ENCODE peak calls at places on chromosomes 13 and 19, in seven cellular contexts. W, M, X, A, F, K and T are unnamed samples.
A peak's percentile ranks its signal among the peaks of the same experiment; 100 is the strongest.

GRCh38 chr19:42497492-42498226 is 30.6 kb downstream of the CEACAM1 start:
- DNase-seq in W (no peak), F (no peak), M (no peak), K (no peak), A (no peak), X (no peak), T (no peak)

GRCh38 chr19:1855040-1855827 is 7.0 kb upstream of the REXO1 start:
- DNase-seq in W (peak; percentile 91), K (peak; percentile 56), X (peak; percentile 93), F (peak; percentile 50), A (peak; percentile 54), M (peak; percentile 77), T (peak; percentile 16)

GRCh38 chr19:27775395-27775794 is 1437.6 kb downstream of the UQCRFS1 start:
- DNase-seq in X (no peak), M (no peak), K (no peak), F (no peak), A (no peak), W (no peak), T (no peak)

GRCh38 chr19:57465680-57466381 is 8.9 kb upstream of the VN1R1 start:
- DNase-seq in M (no peak), K (no peak), W (peak; percentile 36), X (peak; percentile 32), F (peak; percentile 2), A (no peak), T (no peak)

GRCh38 chr13:66665991-66666390 is 564.1 kb downstream of the PCDH9 start:
- DNase-seq in M (no peak), X (peak; percentile 85), F (peak; percentile 5), K (no peak), W (no peak), A (peak; percentile 82), T (peak; percentile 68)

GRCh38 chr13:113935081-113935511 is 38.8 kb downstream of the C13orf46 start:
- DNase-seq in X (peak; percentile 43), F (no peak), A (no peak), W (no peak), M (no peak), K (no peak), T (no peak)

GRCh38 chr19:23393121-23393520 is 2.1 kb downstream of the ZNF91 start:
- DNase-seq in F (no peak), W (no peak), M (no peak), A (no peak), X (no peak), K (no peak), T (no peak)

GRCh38 chr19:11345122-11345752 is 831 bp downstream of the TMEM205 start:
- DNase-seq in X (no peak), M (no peak), A (no peak), K (no peak), F (peak; percentile 41), W (no peak), T (no peak)

GRCh38 chr13:68064371-68064770 is 834.2 kb upstream of the PCDH9 start:
- DNase-seq in M (no peak), W (no peak), F (no peak), K (no peak), A (no peak), X (no peak), T (no peak)

GRCh38 chr19:41156207-41156606 is 36.8 kb upstream of the CYP2S1 start:
- DNase-seq in K (no peak), F (no peak), M (no peak), A (no peak), W (no peak), X (no peak), T (no peak)

GRCh38 chr19:36013280-36014028 is 559 bp downstream of the ALKBH6 start:
- DNase-seq in A (no peak), M (no peak), W (no peak), X (no peak), F (no peak), K (no peak), T (no peak)

GRCh38 chr13:20774746-20775145 is 985 bp upstream of the EEF1AKMT1 start:
- DNase-seq in M (no peak), X (no peak), A (no peak), K (no peak), F (no peak), W (no peak), T (no peak)

GRCh38 chr13:63088226-63088625 is 1672.6 kb upstream of the PCDH20 start:
- DNase-seq in W (no peak), M (no peak), K (no peak), A (peak; percentile 7), F (no peak), X (no peak), T (no peak)

GRCh38 chr19:11766597-11767591 is at the start of gene ZNF441:
- DNase-seq in M (peak; percentile 72), F (peak; percentile 94), A (peak; percentile 60), K (peak; percentile 84), W (peak; percentile 96), X (peak; percentile 97), T (peak; percentile 90)

GRCh38 chr13:41597348-41598041 is 140.1 kb downstream of the RGCC start:
- DNase-seq in X (no peak), M (no peak), K (no peak), A (no peak), F (no peak), W (no peak), T (no peak)

GRCh38 chr19:16037424-16038195 is 38.7 kb upstream of the TPM4 start:
- DNase-seq in A (no peak), W (no peak), M (no peak), F (no peak), X (no peak), K (no peak), T (no peak)

GRCh38 chr13:26254583-26255102 is 714 bp downstream of the CDK8 start:
- DNase-seq in X (peak; percentile 68), K (peak; percentile 35), A (no peak), W (peak; percentile 69), F (peak; percentile 10), M (peak; percentile 42), T (peak; percentile 16)

GRCh38 chr19:35513231-35513974 is at the start of gene DMKN:
- DNase-seq in W (no peak), M (no peak), A (no peak), X (no peak), K (no peak), F (no peak), T (no peak)

GRCh38 chr13:80040219-80040976 is 300.5 kb downstream of the SPRY2 start:
- DNase-seq in K (no peak), F (no peak), W (no peak), A (peak; percentile 98), M (no peak), X (no peak), T (no peak)

GRCh38 chr13:75508002-75508548 is 26.1 kb upstream of the TBC1D4 start:
- DNase-seq in K (no peak), W (no peak), M (no peak), A (no peak), F (no peak), X (no peak), T (no peak)

GRCh38 chr19:11017275-11018035 is 56.6 kb downstream of the SMARCA4 start:
- DNase-seq in M (no peak), F (no peak), X (no peak), A (no peak), W (no peak), K (no peak), T (no peak)

GRCh38 chr13:22091222-22091970 is 420.5 kb downstream of the FGF9 start:
- DNase-seq in X (no peak), W (no peak), K (no peak), A (no peak), F (no peak), M (no peak), T (no peak)

GRCh38 chr19:17125052-17125727 is 49.6 kb downstream of the MYO9B start:
- DNase-seq in M (no peak), K (peak; percentile 9), X (no peak), W (peak; percentile 12), F (no peak), A (no peak), T (no peak)

GRCh38 chr19:18800636-18801035 is 9.5 kb upstream of the COMP start:
- DNase-seq in K (no peak), X (no peak), A (no peak), M (no peak), F (no peak), W (no peak), T (no peak)

GRCh38 chr13:77918391-77919261 is at the start of gene EDNRB:
- DNase-seq in M (no peak), K (no peak), F (no peak), X (peak; percentile 58), W (peak; percentile 4), A (no peak), T (no peak)

GRCh38 chr13:29763426-29764180 is 86.8 kb downstream of the UBL3 start:
- DNase-seq in M (no peak), X (no peak), F (no peak), W (no peak), A (no peak), K (no peak), T (no peak)